ENCODE peak calls at places on chromosomes 11 and 22, in six cellular contexts. A, T, X, C, L and J are unnamed samples.

GRCh38 chr22:19506212-19506611 is 18.0 kb downstream of the CLDN5 start:
- DNase-seq in C (no peak), X (no peak), L (no peak), A (no peak), T (no peak), J (no peak)

GRCh38 chr11:72838691-72839305 is 24.6 kb downstream of the ATG16L2 start:
- DNase-seq in X (peak; percentile 89), C (no peak), L (no peak), A (no peak), T (no peak), J (no peak)

GRCh38 chr11:119795231-119795630 is 66.2 kb upstream of the NECTIN1 start:
- DNase-seq in A (no peak), T (no peak), L (no peak), X (peak; percentile 79), C (peak; percentile 94), J (no peak)

GRCh38 chr11:69057801-69058200 is 9.1 kb downstream of the TPCN2 start:
- DNase-seq in A (no peak), X (no peak), T (no peak), L (no peak), C (no peak), J (no peak)

GRCh38 chr22:25282671-25283561 is 63.5 kb downstream of the CRYBB2 start:
- DNase-seq in T (peak; percentile 30), X (no peak), A (no peak), C (no peak), L (peak; percentile 18), J (peak; percentile 23)

GRCh38 chr11:11268119-11268518 is 84.9 kb downstream of the CSNK2A3 start:
- DNase-seq in T (no peak), C (no peak), L (no peak), A (no peak), X (no peak), J (no peak)

GRCh38 chr22:49571326-49571725 is 256.3 kb downstream of the BRD1 start:
- DNase-seq in X (no peak), L (no peak), T (no peak), A (no peak), C (no peak), J (no peak)

GRCh38 chr22:24099661-24100060 is 81.6 kb upstream of the SUSD2 start:
- DNase-seq in T (no peak), L (no peak), A (no peak), C (no peak), X (no peak), J (no peak)

GRCh38 chr11:72221386-72221785 is 3.2 kb upstream of the INPPL1 start:
- DNase-seq in C (no peak), T (no peak), L (no peak), X (no peak), A (peak; percentile 75), J (no peak)

GRCh38 chr11:63769719-63770443 is 1.3 kb upstream of the ZFTA start:
- DNase-seq in T (peak; percentile 24), L (peak; percentile 7), A (no peak), C (no peak), X (no peak), J (no peak)

GRCh38 chr11:6219359-6219758 is 14.0 kb downstream of the C11orf42 start:
- DNase-seq in L (no peak), T (no peak), C (peak; percentile 76), X (peak; percentile 94), A (no peak), J (no peak)

GRCh38 chr11:1820463-1821325 is 14.1 kb upstream of the SYT8 start:
- DNase-seq in C (peak; percentile 21), A (no peak), T (no peak), X (peak; percentile 96), L (no peak), J (no peak)

GRCh38 chr11:110379261-110379660 is 50.5 kb upstream of the FDX1 start:
- DNase-seq in L (no peak), C (no peak), A (no peak), T (no peak), X (no peak), J (no peak)

GRCh38 chr11:119896387-119897045 is 167.5 kb upstream of the NECTIN1 start:
- DNase-seq in C (no peak), A (no peak), T (no peak), X (no peak), L (no peak), J (no peak)

GRCh38 chr11:63478896-63479295 is 12.1 kb downstream of the PLAAT5 start:
- DNase-seq in C (peak; percentile 68), T (peak; percentile 36), A (peak; percentile 86), L (peak; percentile 35), X (peak; percentile 57), J (peak; percentile 27)

GRCh38 chr11:72781063-72781312 is 12.9 kb downstream of the STARD10 start:
- DNase-seq in X (peak; percentile 33), C (no peak), L (no peak), T (no peak), A (no peak), J (no peak)

GRCh38 chr22:17191163-17191562 is 28.1 kb downstream of the ADA2 start:
- DNase-seq in T (no peak), A (no peak), X (no peak), L (no peak), C (peak; percentile 53), J (no peak)

DNA sequence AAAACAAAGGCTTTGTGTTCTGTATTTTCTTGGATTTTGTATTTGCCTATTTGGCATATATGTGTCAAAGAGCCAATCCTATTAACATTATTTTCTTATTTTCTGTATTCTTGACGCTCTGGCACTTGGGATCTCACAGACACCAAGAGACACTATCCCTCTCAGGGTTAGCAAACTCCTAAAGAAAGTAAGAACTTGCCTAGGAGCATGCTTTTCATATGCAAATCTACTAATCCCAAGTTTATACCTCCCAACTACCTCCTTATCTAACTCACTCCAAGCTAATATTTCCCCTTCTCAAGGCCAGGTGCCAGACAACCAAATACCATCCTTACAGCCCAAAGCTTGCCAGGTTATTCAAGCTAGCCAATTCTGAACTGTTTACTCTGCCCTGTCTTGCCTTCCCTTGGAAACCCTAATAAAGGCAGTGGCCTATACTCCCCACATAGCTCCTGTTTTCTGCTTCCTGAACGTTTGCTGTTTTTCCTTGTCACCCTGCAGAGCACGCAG is 455.4 kb upstream of the ANO3 start:
- DNase-seq in C (no peak), X (no peak), L (no peak), A (no peak), T (no peak), J (no peak)
- TF ChIP-seq CTCF in C (no peak), X (no peak), L (no peak), A (no peak), T (no peak), J (no peak)

GRCh38 chr11:31441296-31441695 is 68.1 kb downstream of the IMMP1L start:
- DNase-seq in T (no peak), C (no peak), X (no peak), A (no peak), L (no peak), J (no peak)

GRCh38 chr11:31445621-31446020 is 63.8 kb downstream of the IMMP1L start:
- DNase-seq in A (no peak), T (no peak), X (no peak), C (no peak), L (no peak), J (no peak)

GRCh38 chr11:31449040-31449439 is 60.4 kb downstream of the IMMP1L start:
- DNase-seq in C (no peak), X (no peak), T (no peak), L (no peak), A (no peak), J (no peak)

GRCh38 chr11:31442086-31442485 is 67.3 kb downstream of the IMMP1L start:
- DNase-seq in A (no peak), C (no peak), X (no peak), L (no peak), T (no peak), J (no peak)

DNA sequence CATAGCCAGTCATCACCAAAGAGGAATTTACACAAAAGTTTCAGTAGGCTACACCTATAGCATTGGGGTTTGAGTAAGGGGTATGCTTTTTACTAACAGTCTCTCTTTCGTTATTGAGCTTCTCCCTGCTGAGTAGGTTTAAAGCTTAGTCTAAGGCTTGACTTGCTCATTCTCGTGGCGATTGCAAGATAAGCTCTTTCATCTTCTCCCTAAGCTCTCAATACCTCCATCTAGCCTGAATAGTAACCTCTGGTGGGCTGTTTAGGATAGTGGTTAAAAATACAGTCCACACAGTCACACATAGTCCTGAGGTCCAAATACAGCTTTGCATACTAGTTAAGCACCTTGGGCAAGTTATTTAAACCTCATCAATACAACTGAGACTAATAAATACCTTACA is 65.6 kb downstream of the IMMP1L start:
- DNase-seq in T (no peak), X (no peak), L (no peak), C (no peak), A (no peak), J (no peak)
- TF ChIP-seq CTCF in T (no peak), X (no peak), L (no peak), C (no peak), A (no peak), J (no peak)

GRCh38 chr11:29432719-29433325 is 584.0 kb downstream of the KCNA4 start:
- DNase-seq in T (no peak), C (no peak), X (peak; percentile 14), L (peak; percentile 9), A (peak; percentile 10), J (no peak)
- TF ChIP-seq CTCF in T (peak; percentile 19), C (peak; percentile 53), X (peak; percentile 33), L (peak; percentile 77), A (peak; percentile 11), J (peak; percentile 63)

DNA sequence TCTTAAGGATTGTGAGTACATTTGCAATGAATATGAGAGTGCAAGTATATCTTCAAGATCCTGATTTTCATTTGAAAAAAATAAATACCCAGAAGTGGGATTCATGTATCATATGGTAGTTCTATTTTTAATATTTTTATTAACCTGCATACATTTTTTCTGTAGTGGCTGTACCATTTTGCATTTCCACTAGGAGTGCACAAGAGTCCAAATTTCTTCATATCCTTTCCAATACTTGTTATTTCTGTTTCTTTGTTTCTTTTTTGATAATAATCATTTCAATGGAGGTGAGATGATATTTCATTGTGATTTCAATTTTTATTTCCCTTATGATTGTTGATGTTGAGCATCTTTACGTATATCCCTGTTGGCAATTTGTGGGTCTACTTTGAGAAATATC is 759.8 kb upstream of the CNTN5 start:
- DNase-seq in X (peak; percentile 0), T (no peak), L (no peak), A (no peak), C (no peak), J (no peak)
- TF ChIP-seq CTCF in X (no peak), T (no peak), L (peak; percentile 59), A (no peak), C (no peak), J (peak; percentile 5)

GRCh38 chr11:94150704-94151103 is 22.1 kb downstream of the PANX1 start:
- DNase-seq in T (no peak), A (no peak), C (no peak), L (no peak), X (no peak), J (no peak)
- TF ChIP-seq CTCF in T (no peak), A (no peak), C (no peak), L (no peak), X (no peak), J (no peak)

DNA sequence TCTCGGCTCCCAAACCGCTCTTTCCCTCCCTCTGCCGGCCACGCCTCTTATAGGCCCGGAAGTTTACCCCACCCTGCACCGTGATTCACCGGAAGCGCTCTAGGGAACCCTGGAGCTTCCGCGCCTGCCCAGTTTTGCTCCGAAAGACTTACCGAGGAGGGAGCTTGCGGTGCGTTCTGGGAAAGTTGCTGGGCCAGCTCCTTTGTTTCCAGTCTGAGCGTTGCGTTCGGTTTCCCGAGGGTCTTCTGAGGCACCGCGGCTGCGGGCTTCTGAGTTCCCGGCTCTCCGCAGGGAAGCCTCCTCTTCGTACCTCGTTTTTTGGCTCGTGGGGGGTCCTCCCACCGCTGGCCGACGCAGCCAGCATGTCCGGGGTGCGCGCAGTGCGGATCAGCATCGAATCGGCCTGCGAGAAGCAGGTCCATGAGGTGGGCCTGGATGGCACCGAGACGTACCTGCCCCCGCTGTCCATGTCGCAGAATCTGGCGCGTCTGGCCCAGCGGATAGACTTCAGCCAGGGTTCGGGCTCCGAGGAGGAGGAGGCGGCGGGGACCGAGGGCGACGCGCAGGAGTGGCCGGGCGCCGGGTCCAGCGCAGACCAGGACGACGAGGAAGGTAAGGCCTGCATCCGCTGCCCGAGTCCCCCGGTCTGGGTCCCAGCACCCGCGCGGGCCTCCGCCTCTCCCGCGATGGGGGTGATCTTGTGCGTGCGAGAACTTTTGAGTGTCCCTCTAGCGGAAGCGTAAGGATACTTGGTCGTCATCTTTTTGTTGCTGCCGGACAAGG is at the start of gene MED17:
- DNase-seq in X (peak; percentile 86), C (peak; percentile 91), L (peak; percentile 86), A (peak; percentile 97), T (peak; percentile 91), J (peak; percentile 89)
- TF ChIP-seq CTCF in X (peak; percentile 59), C (peak; percentile 64), L (peak; percentile 63), A (peak; percentile 39), T (no peak), J (peak; percentile 21)